ENCODE peak calls at places on chromosomes 7 and 10, in eight cellular contexts. One of them, this sample, is unnamed.

GRCh38 chr7:155471728-155472127 is 13.8 kb downstream of the EN2 start:
- DNase-seq in body of pancreas: no peak
- DNase-seq in RCC 7860: no peak
- DNase-seq in cardiac muscle cell: no peak
- DNase-seq in hypothalamus: no peak
- DNase-seq in stimulated activated CD4-positive, alpha-beta T cell treated with anti-CD3 and anti-CD28 coated beads, Interleukin-12 subunit alpha, Interleukin-12 subunit beta, amount 100 ng/mL, for 4 hours: no peak
- DNase-seq in mucosa of gallbladder: no peak
- DNase-seq in GM20000: no peak
- DNase-seq in this sample: peak

GRCh38 chr7:108253275-108254044 is 123.3 kb upstream of the LAMB4 start:
- DNase-seq in RCC 7860: peak
- DNase-seq in hypothalamus: no peak
- DNase-seq in GM20000: no peak
- DNase-seq in cardiac muscle cell: no peak
- DNase-seq in mucosa of gallbladder: peak
- DNase-seq in stimulated activated CD4-positive, alpha-beta T cell treated with anti-CD3 and anti-CD28 coated beads, Interleukin-12 subunit alpha, Interleukin-12 subunit beta, amount 100 ng/mL, for 4 hours: no peak
- DNase-seq in body of pancreas: no peak
- DNase-seq in this sample: no peak

GRCh38 chr10:77633376-77633775 is 4.2 kb downstream of the KCNMA1 start:
- DNase-seq in RCC 7860: no peak
- DNase-seq in hypothalamus: no peak
- DNase-seq in cardiac muscle cell: no peak
- DNase-seq in stimulated activated CD4-positive, alpha-beta T cell treated with anti-CD3 and anti-CD28 coated beads, Interleukin-12 subunit alpha, Interleukin-12 subunit beta, amount 100 ng/mL, for 4 hours: no peak
- DNase-seq in body of pancreas: no peak
- DNase-seq in GM20000: no peak
- DNase-seq in mucosa of gallbladder: no peak
- DNase-seq in this sample: no peak

GRCh38 chr10:35961501-35961900 is 319.4 kb upstream of the FZD8 start:
- DNase-seq in mucosa of gallbladder: no peak
- DNase-seq in hypothalamus: no peak
- DNase-seq in body of pancreas: no peak
- DNase-seq in stimulated activated CD4-positive, alpha-beta T cell treated with anti-CD3 and anti-CD28 coated beads, Interleukin-12 subunit alpha, Interleukin-12 subunit beta, amount 100 ng/mL, for 4 hours: no peak
- DNase-seq in RCC 7860: peak
- DNase-seq in GM20000: no peak
- DNase-seq in cardiac muscle cell: no peak
- DNase-seq in this sample: no peak

GRCh38 chr7:140275069-140275961 is 98.5 kb upstream of the KDM7A start:
- DNase-seq in hypothalamus: no peak
- DNase-seq in stimulated activated CD4-positive, alpha-beta T cell treated with anti-CD3 and anti-CD28 coated beads, Interleukin-12 subunit alpha, Interleukin-12 subunit beta, amount 100 ng/mL, for 4 hours: no peak
- DNase-seq in mucosa of gallbladder: no peak
- DNase-seq in GM20000: no peak
- DNase-seq in RCC 7860: no peak
- DNase-seq in body of pancreas: no peak
- DNase-seq in cardiac muscle cell: no peak
- DNase-seq in this sample: no peak

GRCh38 chr7:37930226-37930948 is 9.9 kb downstream of the EPDR1 start:
- DNase-seq in cardiac muscle cell: no peak
- DNase-seq in mucosa of gallbladder: no peak
- DNase-seq in hypothalamus: no peak
- DNase-seq in stimulated activated CD4-positive, alpha-beta T cell treated with anti-CD3 and anti-CD28 coated beads, Interleukin-12 subunit alpha, Interleukin-12 subunit beta, amount 100 ng/mL, for 4 hours: no peak
- DNase-seq in body of pancreas: no peak
- DNase-seq in GM20000: no peak
- DNase-seq in RCC 7860: no peak
- DNase-seq in this sample: no peak

GRCh38 chr7:71005109-71005508 is 126.8 kb upstream of the GALNT17 start:
- DNase-seq in cardiac muscle cell: no peak
- DNase-seq in body of pancreas: no peak
- DNase-seq in stimulated activated CD4-positive, alpha-beta T cell treated with anti-CD3 and anti-CD28 coated beads, Interleukin-12 subunit alpha, Interleukin-12 subunit beta, amount 100 ng/mL, for 4 hours: no peak
- DNase-seq in hypothalamus: no peak
- DNase-seq in GM20000: no peak
- DNase-seq in RCC 7860: no peak
- DNase-seq in mucosa of gallbladder: no peak
- DNase-seq in this sample: no peak

GRCh38 chr10:649798-650690 is 39.4 kb downstream of the DIP2C start:
- DNase-seq in body of pancreas: peak
- DNase-seq in GM20000: no peak
- DNase-seq in stimulated activated CD4-positive, alpha-beta T cell treated with anti-CD3 and anti-CD28 coated beads, Interleukin-12 subunit alpha, Interleukin-12 subunit beta, amount 100 ng/mL, for 4 hours: no peak
- DNase-seq in mucosa of gallbladder: peak
- DNase-seq in hypothalamus: no peak
- DNase-seq in cardiac muscle cell: no peak
- DNase-seq in RCC 7860: no peak
- DNase-seq in this sample: peak

GRCh38 chr10:130774871-130775270 is 536.6 kb downstream of the TCERG1L start:
- DNase-seq in GM20000: no peak
- DNase-seq in cardiac muscle cell: no peak
- DNase-seq in body of pancreas: no peak
- DNase-seq in stimulated activated CD4-positive, alpha-beta T cell treated with anti-CD3 and anti-CD28 coated beads, Interleukin-12 subunit alpha, Interleukin-12 subunit beta, amount 100 ng/mL, for 4 hours: no peak
- DNase-seq in hypothalamus: no peak
- DNase-seq in mucosa of gallbladder: no peak
- DNase-seq in RCC 7860: no peak
- DNase-seq in this sample: no peak

GRCh38 chr7:46146454-46147255 is 225.6 kb upstream of the IGFBP3 start:
- DNase-seq in mucosa of gallbladder: no peak
- DNase-seq in hypothalamus: no peak
- DNase-seq in RCC 7860: peak
- DNase-seq in cardiac muscle cell: no peak
- DNase-seq in body of pancreas: no peak
- DNase-seq in GM20000: no peak
- DNase-seq in stimulated activated CD4-positive, alpha-beta T cell treated with anti-CD3 and anti-CD28 coated beads, Interleukin-12 subunit alpha, Interleukin-12 subunit beta, amount 100 ng/mL, for 4 hours: no peak
- DNase-seq in this sample: no peak

GRCh38 chr10:46545861-46546590 is 10.4 kb downstream of the GPRIN2 start:
- DNase-seq in cardiac muscle cell: no peak
- DNase-seq in RCC 7860: no peak
- DNase-seq in GM20000: peak
- DNase-seq in body of pancreas: no peak
- DNase-seq in hypothalamus: no peak
- DNase-seq in stimulated activated CD4-positive, alpha-beta T cell treated with anti-CD3 and anti-CD28 coated beads, Interleukin-12 subunit alpha, Interleukin-12 subunit beta, amount 100 ng/mL, for 4 hours: no peak
- DNase-seq in mucosa of gallbladder: no peak
- DNase-seq in this sample: no peak

GRCh38 chr10:98260350-98260749 is 7.6 kb downstream of the LOXL4 start:
- DNase-seq in stimulated activated CD4-positive, alpha-beta T cell treated with anti-CD3 and anti-CD28 coated beads, Interleukin-12 subunit alpha, Interleukin-12 subunit beta, amount 100 ng/mL, for 4 hours: no peak
- DNase-seq in RCC 7860: no peak
- DNase-seq in mucosa of gallbladder: no peak
- DNase-seq in GM20000: no peak
- DNase-seq in hypothalamus: no peak
- DNase-seq in body of pancreas: no peak
- DNase-seq in cardiac muscle cell: no peak
- DNase-seq in this sample: no peak

GRCh38 chr7:80884511-80885195 is 34.2 kb downstream of the SEMA3C start:
- DNase-seq in stimulated activated CD4-positive, alpha-beta T cell treated with anti-CD3 and anti-CD28 coated beads, Interleukin-12 subunit alpha, Interleukin-12 subunit beta, amount 100 ng/mL, for 4 hours: no peak
- DNase-seq in body of pancreas: no peak
- DNase-seq in cardiac muscle cell: no peak
- DNase-seq in GM20000: no peak
- DNase-seq in RCC 7860: no peak
- DNase-seq in mucosa of gallbladder: no peak
- DNase-seq in hypothalamus: no peak
- DNase-seq in this sample: no peak

GRCh38 chr10:101292194-101293006 is 61.6 kb upstream of the BTRC start:
- DNase-seq in mucosa of gallbladder: no peak
- DNase-seq in hypothalamus: no peak
- DNase-seq in RCC 7860: no peak
- DNase-seq in body of pancreas: peak
- DNase-seq in cardiac muscle cell: peak
- DNase-seq in GM20000: no peak
- DNase-seq in stimulated activated CD4-positive, alpha-beta T cell treated with anti-CD3 and anti-CD28 coated beads, Interleukin-12 subunit alpha, Interleukin-12 subunit beta, amount 100 ng/mL, for 4 hours: no peak
- DNase-seq in this sample: no peak

GRCh38 chr7:73973091-73973490 is 54.9 kb upstream of the ELN start:
- DNase-seq in RCC 7860: no peak
- DNase-seq in hypothalamus: no peak
- DNase-seq in GM20000: no peak
- DNase-seq in stimulated activated CD4-positive, alpha-beta T cell treated with anti-CD3 and anti-CD28 coated beads, Interleukin-12 subunit alpha, Interleukin-12 subunit beta, amount 100 ng/mL, for 4 hours: no peak
- DNase-seq in body of pancreas: peak
- DNase-seq in mucosa of gallbladder: no peak
- DNase-seq in cardiac muscle cell: no peak
- DNase-seq in this sample: no peak

GRCh38 chr7:150986099-150986512 is 4.7 kb upstream of the NOS3 start:
- DNase-seq in mucosa of gallbladder: peak
- DNase-seq in hypothalamus: peak
- DNase-seq in RCC 7860: peak
- DNase-seq in stimulated activated CD4-positive, alpha-beta T cell treated with anti-CD3 and anti-CD28 coated beads, Interleukin-12 subunit alpha, Interleukin-12 subunit beta, amount 100 ng/mL, for 4 hours: peak
- DNase-seq in cardiac muscle cell: peak
- DNase-seq in GM20000: peak
- DNase-seq in body of pancreas: peak
- DNase-seq in this sample: no peak